ENCODE peak calls at places on chromosomes 2 and 18, in eight cellular contexts. I, C, T, W, F, Y, O and J are unnamed samples. For H3K27me3, the result is how much of the 10 kb centered on the place peaks cover.

GRCh38 chr2:56357655-56358295 is 174.0 kb downstream of the CCDC85A start:
- DNase-seq in I (no peak), C (no peak), T (no peak), W (no peak), F (no peak), Y (no peak), O (no peak), J (no peak)

GRCh38 chr2:8288206-8288605 is 393.6 kb upstream of the ID2 start:
- DNase-seq in I (no peak), C (no peak), T (no peak), W (no peak), F (no peak), Y (no peak), O (no peak), J (no peak)

GRCh38 chr2:3610415-3610814 is 15.5 kb downstream of the COLEC11 start:
- DNase-seq in I (no peak), C (no peak), T (no peak), W (no peak), F (no peak), Y (no peak), O (no peak), J (no peak)

GRCh38 chr2:232013701-232014353 is 52.3 kb downstream of the DIS3L2 start:
- DNase-seq in I (no peak), C (no peak), T (no peak), W (peak), F (peak), Y (no peak), O (no peak), J (no peak)

GRCh38 chr2:11212645-11213044 is 57.4 kb downstream of the SLC66A3 start:
- DNase-seq in I (no peak), C (no peak), T (no peak), W (no peak), F (no peak), Y (no peak), O (no peak), J (no peak)

GRCh38 chr2:195486520-195486919 is 170.5 kb upstream of the SLC39A10 start:
- DNase-seq in I (no peak), C (no peak), T (no peak), W (no peak), F (no peak), Y (no peak), O (no peak), J (no peak)

GRCh38 chr2:61116302-61116701 is 45.7 kb upstream of the C2orf74 start:
- DNase-seq in I (no peak), C (no peak), T (no peak), W (no peak), F (no peak), Y (no peak), O (no peak), J (no peak)

GRCh38 chr2:205708231-205708631 is 25.9 kb downstream of the NRP2 start:
- DNase-seq in I (no peak), C (no peak), T (no peak), W (no peak), F (peak), Y (no peak), O (peak), J (no peak)

GRCh38 chr2:29749843-29750242 is 171.5 kb downstream of the ALK start:
- DNase-seq in I (no peak), C (no peak), T (no peak), W (no peak), F (no peak), Y (no peak), O (no peak), J (no peak)

GRCh38 chr2:28662044-28662443 is 89.6 kb upstream of the PPP1CB start:
- DNase-seq in I (no peak), C (no peak), T (no peak), W (peak), F (no peak), Y (no peak), O (no peak), J (peak)

GRCh38 chr2:173658946-173659371 is 304.3 kb downstream of the CDCA7 start:
- DNase-seq in I (no peak), C (no peak), T (no peak), W (peak), F (peak), Y (no peak), O (no peak), J (no peak)

GRCh38 chr2:204670124-204670523 is 124.8 kb downstream of the PARD3B start:
- DNase-seq in I (no peak), C (no peak), T (no peak), W (no peak), F (no peak), Y (no peak), O (no peak), J (no peak)

GRCh38 chr2:118443596-118443995 is 355.3 kb downstream of the INSIG2 start:
- DNase-seq in I (no peak), C (no peak), T (no peak), W (peak), F (peak), Y (no peak), O (no peak), J (no peak)

GRCh38 chr2:241131531-241131930 is 17.7 kb downstream of the PASK start:
- DNase-seq in I (no peak), C (no peak), T (no peak), W (no peak), F (no peak), Y (no peak), O (no peak), J (no peak)

GRCh38 chr2:148928395-148928794 is 53.4 kb downstream of the KIF5C start:
- DNase-seq in I (no peak), C (no peak), T (no peak), W (no peak), F (no peak), Y (no peak), O (no peak), J (no peak)

GRCh38 chr2:30511122-30512083 is 64.4 kb downstream of the LCLAT1 start:
- DNase-seq in I (peak), C (peak), T (no peak), W (peak), F (no peak), Y (no peak), O (peak), J (peak)

GRCh38 chr2:86290596-86291327 is 46.7 kb downstream of the REEP1 start:
- DNase-seq in I (no peak), C (peak), T (no peak), W (peak), F (no peak), Y (no peak), O (no peak), J (no peak)

GRCh38 chr2:98473995-98474780 is 29.5 kb downstream of the INPP4A start:
- DNase-seq in I (no peak), C (no peak), T (no peak), W (no peak), F (no peak), Y (no peak), O (no peak), J (no peak)
- H3K4me3 ChIP-seq in I (no peak), C (no peak), T (peak), W (no peak), F (no peak), Y (peak), O (no peak), J (no peak)

GRCh38 chr2:223590964-223591363 is 11.2 kb downstream of the SCG2 start:
- DNase-seq in I (no peak), C (no peak), T (no peak), W (peak), F (no peak), Y (no peak), O (no peak), J (no peak)
- H3K27me3 ChIP-seq in I (under half), C (under half), T (under half), W (under half), F (under half), Y (under half), O (under half), J (under half)

GRCh38 chr2:10079931-10080535 is at the start of gene CYS1:
- DNase-seq in I (peak), C (no peak), T (no peak), W (no peak), F (no peak), Y (no peak), O (no peak), J (no peak)
- H3K4me3 ChIP-seq in I (peak), C (peak), T (peak), W (peak), F (peak), Y (peak), O (peak), J (peak)

GRCh38 chr18:75337348-75337747 is 90.2 kb downstream of the SMIM21 start:
- DNase-seq in I (no peak), C (no peak), T (no peak), W (no peak), F (no peak), Y (no peak), O (no peak), J (no peak)
- H3K27me3 ChIP-seq in I (under half), C (under half), T (under half), W (under half), F (under half), Y (under half), O (under half), J (under half)

GRCh38 chr18:12929477-12930083 is 18.2 kb upstream of the SEH1L start:
- DNase-seq in I (no peak), C (no peak), T (no peak), W (peak), F (no peak), Y (peak), O (no peak), J (no peak)
- H3K4me3 ChIP-seq in I (no peak), C (no peak), T (no peak), W (no peak), F (no peak), Y (no peak), O (no peak), J (no peak)